ENCODE peak calls at places on chromosome 20, in six cellular contexts. X, A, M, O, V and H are unnamed samples.

GRCh38 chr20:19453781-19454310 is 241.4 kb downstream of the SLC24A3 start:
- DNase-seq in X (no peak), A (no peak), M (no peak), O (peak; percentile 33), V (no peak), H (no peak)

GRCh38 chr20:62069741-62070216 is 4.1 kb upstream of the TAF4 start:
- DNase-seq in X (peak; percentile 31), A (no peak), M (peak; percentile 56), O (peak; percentile 69), V (no peak), H (no peak)

GRCh38 chr20:11130554-11131166 is 456.9 kb upstream of the JAG1 start:
- DNase-seq in X (no peak), A (no peak), M (no peak), O (no peak), V (no peak), H (no peak)

GRCh38 chr20:17795449-17796095 is 95.8 kb downstream of the BANF2 start:
- DNase-seq in X (no peak), A (no peak), M (no peak), O (no peak), V (no peak), H (no peak)

GRCh38 chr20:19275630-19276071 is 63.2 kb downstream of the SLC24A3 start:
- DNase-seq in X (no peak), A (no peak), M (peak; percentile 65), O (peak; percentile 93), V (no peak), H (no peak)

GRCh38 chr20:12528591-12529041 is 480.2 kb upstream of the SPTLC3 start:
- DNase-seq in X (no peak), A (no peak), M (no peak), O (no peak), V (no peak), H (no peak)

GRCh38 chr20:4014031-4014474 is 1.3 kb downstream of the RNF24 start:
- DNase-seq in X (peak; percentile 74), A (peak; percentile 24), M (peak; percentile 87), O (peak; percentile 55), V (peak; percentile 47), H (no peak)

GRCh38 chr20:12847862-12848261 is 160.9 kb upstream of the SPTLC3 start:
- DNase-seq in X (peak; percentile 15), A (no peak), M (no peak), O (no peak), V (no peak), H (no peak)

GRCh38 chr20:46211331-46211722 is 93.2 kb downstream of the CD40 start:
- DNase-seq in X (no peak), A (no peak), M (no peak), O (no peak), V (no peak), H (no peak)

GRCh38 chr20:12207875-12208274 is 290.2 kb downstream of the BTBD3 start:
- DNase-seq in X (peak; percentile 31), A (peak; percentile 3), M (peak; percentile 48), O (no peak), V (peak; percentile 13), H (no peak)

GRCh38 chr20:33796263-33796906 is 14.8 kb upstream of the CHMP4B start:
- DNase-seq in X (no peak), A (no peak), M (no peak), O (no peak), V (no peak), H (no peak)

GRCh38 chr20:56735087-56735642 is 106.1 kb downstream of the TFAP2C start:
- DNase-seq in X (no peak), A (no peak), M (no peak), O (no peak), V (no peak), H (no peak)

GRCh38 chr20:14336667-14337066 is 745 bp downstream of the FLRT3 start:
- DNase-seq in X (peak; percentile 10), A (no peak), M (peak; percentile 37), O (no peak), V (no peak), H (no peak)

GRCh38 chr20:48725589-48725991 is 102.2 kb downstream of the PREX1 start:
- DNase-seq in X (peak; percentile 45), A (peak; percentile 30), M (peak; percentile 54), O (no peak), V (no peak), H (no peak)

GRCh38 chr20:45538209-45538798 is 978 bp downstream of the WFDC6 start:
- DNase-seq in X (no peak), A (no peak), M (no peak), O (no peak), V (no peak), H (no peak)

GRCh38 chr20:64222851-64223525 is 32.6 kb upstream of the PCMTD2 start:
- DNase-seq in X (no peak), A (no peak), M (no peak), O (no peak), V (no peak), H (no peak)

GRCh38 chr20:22700387-22700786 is 116.0 kb upstream of the FOXA2 start:
- DNase-seq in X (peak; percentile 80), A (no peak), M (no peak), O (no peak), V (no peak), H (no peak)

GRCh38 chr20:52150440-52151258 is 40.9 kb downstream of the ZFP64 start:
- DNase-seq in X (peak; percentile 25), A (peak; percentile 24), M (peak; percentile 60), O (no peak), V (peak; percentile 20), H (no peak)

GRCh38 chr20:17992847-17993508 is 24.2 kb downstream of the MGME1 start:
- DNase-seq in X (no peak), A (no peak), M (peak; percentile 24), O (no peak), V (no peak), H (no peak)

GRCh38 chr20:33312583-33312982 is 29.6 kb downstream of the BPIFB1 start:
- DNase-seq in X (no peak), A (no peak), M (no peak), O (no peak), V (no peak), H (no peak)

GRCh38 chr20:10558635-10559187 is 115.1 kb downstream of the JAG1 start:
- DNase-seq in X (peak; percentile 99), A (peak; percentile 86), M (peak; percentile 94), O (no peak), V (peak; percentile 93), H (peak; percentile 31)

GRCh38 chr20:56418385-56418861 is 6.4 kb downstream of the CASS4 start:
- DNase-seq in X (no peak), A (peak; percentile 50), M (no peak), O (no peak), V (no peak), H (no peak)

GRCh38 chr20:52191132-52191435 is 495 bp downstream of the ZFP64 start:
- DNase-seq in X (no peak), A (no peak), M (peak; percentile 32), O (no peak), V (no peak), H (no peak)

GRCh38 chr20:32355417-32355841 is 2.7 kb upstream of the ASXL1 start:
- DNase-seq in X (no peak), A (peak; percentile 24), M (no peak), O (no peak), V (no peak), H (no peak)

DNA sequence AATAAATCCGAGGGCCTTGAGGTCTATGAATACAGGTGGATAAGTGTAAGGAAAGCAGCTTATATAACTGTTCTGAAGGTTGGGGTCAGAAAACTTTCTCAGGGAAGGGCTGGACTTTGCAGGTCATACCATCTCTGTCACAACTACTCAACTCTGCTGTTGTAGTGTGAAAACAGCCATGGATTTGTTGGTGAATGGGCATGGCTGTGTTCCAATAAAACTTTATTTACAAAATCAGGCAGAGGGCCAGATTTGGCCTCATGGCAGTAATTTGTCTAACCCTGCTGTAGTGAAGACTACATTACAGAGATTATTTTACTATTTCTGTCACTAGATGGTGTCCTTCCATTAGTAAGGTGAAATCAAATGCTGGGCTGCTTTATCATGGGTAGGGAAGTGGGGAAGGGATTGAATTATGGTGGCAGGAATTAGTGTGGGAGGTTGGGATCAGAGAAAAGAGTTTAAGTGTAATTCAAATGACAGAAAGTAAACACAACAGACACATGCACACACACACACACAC is 409.6 kb upstream of the CHD6 start:
- DNase-seq in X (no peak), A (no peak), M (no peak), O (no peak), V (no peak), H (no peak)
- TF ChIP-seq CTCF in X (no peak), A (no peak), M (no peak), O (no peak), V (no peak), H (no peak)

DNA sequence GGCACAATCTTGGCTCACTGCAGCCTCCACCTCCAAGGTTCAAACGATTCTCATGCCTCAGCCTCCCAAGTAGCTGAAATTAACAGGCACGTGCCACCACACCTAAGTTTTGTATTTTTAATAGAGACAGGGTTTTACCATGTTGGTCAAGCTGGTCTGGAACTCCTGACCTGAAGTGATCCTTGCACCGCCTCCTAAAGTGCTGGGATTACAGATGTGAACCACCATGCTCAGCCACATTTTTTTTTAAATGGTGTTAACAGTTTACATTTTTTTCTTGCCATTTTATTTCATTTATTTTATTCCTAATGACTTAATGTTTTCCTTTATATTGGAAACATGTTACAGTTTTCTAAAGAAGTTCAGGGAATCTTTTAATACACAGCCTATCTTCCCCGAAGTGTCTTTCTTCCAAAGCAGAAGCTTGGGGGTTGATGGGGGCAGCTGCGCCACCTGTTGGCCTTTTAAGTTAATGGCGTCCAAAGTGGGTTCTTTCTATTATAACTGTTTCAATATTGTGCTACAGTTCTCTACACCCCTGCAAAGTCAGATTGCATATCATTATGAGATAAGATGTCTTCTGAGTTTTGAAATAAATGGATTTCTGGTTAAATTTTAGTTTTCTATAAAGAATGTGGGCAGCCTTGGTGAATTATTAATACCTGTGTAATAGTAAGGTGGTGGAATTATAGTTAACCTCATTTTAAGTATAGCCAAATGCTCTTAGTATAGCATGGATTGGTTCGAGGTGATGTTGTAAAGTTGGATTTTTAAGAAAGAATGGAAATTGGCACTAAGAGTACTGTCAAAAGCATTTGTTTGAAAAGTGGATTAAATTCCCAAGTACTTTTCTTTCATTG is 42.0 kb upstream of the PLCG1 start:
- DNase-seq in X (peak; percentile 55), A (peak; percentile 70), M (peak; percentile 77), O (peak; percentile 67), V (no peak), H (peak; percentile 45)
- TF ChIP-seq CTCF in X (peak; percentile 87), A (peak; percentile 97), M (peak; percentile 81), O (peak; percentile 81), V (peak; percentile 84), H (peak; percentile 96)

GRCh38 chr20:25220021-25220730 is 24.7 kb downstream of the ENTPD6 start:
- DNase-seq in X (no peak), A (peak; percentile 40), M (no peak), O (peak; percentile 13), V (no peak), H (no peak)
- TF ChIP-seq CTCF in X (peak; percentile 64), A (peak; percentile 34), M (peak; percentile 19), O (no peak), V (peak; percentile 23), H (no peak)

DNA sequence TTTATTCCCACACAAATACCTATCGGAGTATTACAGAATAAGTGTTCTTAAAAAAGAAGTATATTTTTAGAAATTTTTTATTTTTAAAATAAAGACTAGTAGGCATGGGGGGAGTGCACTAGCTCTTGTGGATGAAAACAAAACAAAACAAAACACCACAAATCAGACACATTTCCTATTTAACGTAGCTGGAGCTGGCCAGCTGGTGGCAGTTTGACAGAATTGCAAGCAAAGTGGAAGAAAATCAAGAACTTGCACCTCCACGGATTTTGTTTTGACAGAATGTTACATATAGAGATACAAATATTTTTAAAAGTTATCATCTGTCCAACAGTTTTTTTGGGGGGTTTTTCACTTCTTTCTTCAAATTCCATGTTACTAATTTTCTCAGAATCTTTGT is 63.6 kb upstream of the SNRPB2 start:
- DNase-seq in X (no peak), A (no peak), M (no peak), O (no peak), V (no peak), H (no peak)
- TF ChIP-seq CTCF in X (peak; percentile 27), A (no peak), M (no peak), O (no peak), V (peak; percentile 13), H (no peak)